ENCODE peak calls at places on chromosomes 3 and 15, in four cellular contexts. One of them, this sample, is unnamed.

GRCh38 chr3:56683122-56683817 is at the start of gene TASOR:
- DNase-seq in activated T-cell treated with anti-CD3 and anti-CD28 coated beads, Interleukin-2, amount 50 U/mL, for 4 hours: peak
- DNase-seq in colonic mucosa: peak
- DNase-seq in pancreas: peak
- DNase-seq in this sample: peak

GRCh38 chr3:196837819-196838420 is 29.8 kb upstream of the SENP5 start:
- DNase-seq in pancreas: peak
- DNase-seq in activated T-cell treated with anti-CD3 and anti-CD28 coated beads, Interleukin-2, amount 50 U/mL, for 4 hours: peak
- DNase-seq in colonic mucosa: peak
- DNase-seq in this sample: peak

GRCh38 chr3:106401666-106402319 is 533.0 kb upstream of the CBLB start:
- DNase-seq in activated T-cell treated with anti-CD3 and anti-CD28 coated beads, Interleukin-2, amount 50 U/mL, for 4 hours: no peak
- DNase-seq in colonic mucosa: no peak
- DNase-seq in pancreas: no peak
- DNase-seq in this sample: no peak

GRCh38 chr15:43249699-43250203 is 17.0 kb downstream of the TGM5 start:
- DNase-seq in pancreas: no peak
- DNase-seq in activated T-cell treated with anti-CD3 and anti-CD28 coated beads, Interleukin-2, amount 50 U/mL, for 4 hours: no peak
- DNase-seq in colonic mucosa: no peak
- DNase-seq in this sample: no peak

GRCh38 chr3:126956866-126957650 is 25.9 kb upstream of the PLXNA1 start:
- DNase-seq in activated T-cell treated with anti-CD3 and anti-CD28 coated beads, Interleukin-2, amount 50 U/mL, for 4 hours: no peak
- DNase-seq in colonic mucosa: no peak
- DNase-seq in pancreas: no peak
- DNase-seq in this sample: peak

GRCh38 chr15:74399511-74400312 is 32.3 kb upstream of the CYP11A1 start:
- DNase-seq in activated T-cell treated with anti-CD3 and anti-CD28 coated beads, Interleukin-2, amount 50 U/mL, for 4 hours: peak
- DNase-seq in pancreas: no peak
- DNase-seq in colonic mucosa: no peak
- DNase-seq in this sample: no peak

GRCh38 chr3:100334340-100335136 is at the start of gene NIT2:
- DNase-seq in activated T-cell treated with anti-CD3 and anti-CD28 coated beads, Interleukin-2, amount 50 U/mL, for 4 hours: peak
- DNase-seq in pancreas: peak
- DNase-seq in colonic mucosa: peak
- DNase-seq in this sample: peak

GRCh38 chr15:55589297-55589696 is 1.2 kb upstream of the PYGO1 start:
- DNase-seq in activated T-cell treated with anti-CD3 and anti-CD28 coated beads, Interleukin-2, amount 50 U/mL, for 4 hours: no peak
- DNase-seq in colonic mucosa: no peak
- DNase-seq in pancreas: no peak
- DNase-seq in this sample: no peak

GRCh38 chr3:15420871-15421270 is 6.5 kb downstream of the METTL6 start:
- DNase-seq in colonic mucosa: no peak
- DNase-seq in pancreas: no peak
- DNase-seq in activated T-cell treated with anti-CD3 and anti-CD28 coated beads, Interleukin-2, amount 50 U/mL, for 4 hours: no peak
- DNase-seq in this sample: no peak

GRCh38 chr3:62131620-62132019 is 241.7 kb downstream of the FEZF2 start:
- DNase-seq in pancreas: no peak
- DNase-seq in activated T-cell treated with anti-CD3 and anti-CD28 coated beads, Interleukin-2, amount 50 U/mL, for 4 hours: no peak
- DNase-seq in colonic mucosa: no peak
- DNase-seq in this sample: peak

GRCh38 chr15:69736161-69736560 is 283.5 kb downstream of the RPLP1 start:
- DNase-seq in colonic mucosa: no peak
- DNase-seq in pancreas: no peak
- DNase-seq in activated T-cell treated with anti-CD3 and anti-CD28 coated beads, Interleukin-2, amount 50 U/mL, for 4 hours: no peak
- DNase-seq in this sample: no peak

GRCh38 chr3:178475062-178475461 is 61.2 kb upstream of the KCNMB2 start:
- DNase-seq in colonic mucosa: no peak
- DNase-seq in pancreas: peak
- DNase-seq in activated T-cell treated with anti-CD3 and anti-CD28 coated beads, Interleukin-2, amount 50 U/mL, for 4 hours: no peak
- DNase-seq in this sample: no peak

GRCh38 chr15:40536501-40536900 is 28.3 kb downstream of the CCDC32 start:
- DNase-seq in activated T-cell treated with anti-CD3 and anti-CD28 coated beads, Interleukin-2, amount 50 U/mL, for 4 hours: no peak
- DNase-seq in colonic mucosa: no peak
- DNase-seq in pancreas: no peak
- DNase-seq in this sample: no peak

GRCh38 chr3:42526616-42527367 is 24.3 kb downstream of the VIPR1 start:
- DNase-seq in colonic mucosa: no peak
- DNase-seq in pancreas: no peak
- DNase-seq in activated T-cell treated with anti-CD3 and anti-CD28 coated beads, Interleukin-2, amount 50 U/mL, for 4 hours: peak
- DNase-seq in this sample: no peak

This sample was measured in COLO829.